ENCODE peak calls at places on chromosomes 3 and 15, in five cellular contexts. U, Y, I, X and S are unnamed samples.

GRCh38 chr3:31420311-31420710 is 112.4 kb upstream of the STT3B start:
- DNase-seq in Y (no peak), U (no peak), I (no peak), X (no peak), S (no peak)

GRCh38 chr3:80556728-80557127 is 788.9 kb upstream of the ROBO1 start:
- DNase-seq in Y (no peak), X (peak), U (no peak), I (no peak), S (no peak)

GRCh38 chr3:69085543-69086132 is 901 bp downstream of the ARL6IP5 start:
- DNase-seq in Y (peak), I (peak), X (peak), U (no peak), S (peak)

GRCh38 chr3:41318520-41318919 is 119.2 kb downstream of the CTNNB1 start:
- DNase-seq in Y (peak), U (peak), I (no peak), X (no peak), S (peak)

GRCh38 chr15:75843618-75844610 is 667 bp downstream of the UBE2Q2 start:
- DNase-seq in Y (peak), X (peak), U (peak), I (peak), S (peak)

GRCh38 chr3:124132813-124133212 is 140.9 kb upstream of the ROPN1 start:
- DNase-seq in U (no peak), I (no peak), X (no peak), Y (no peak), S (no peak)

GRCh38 chr3:12932347-12932746 is 91.0 kb upstream of the RPL32 start:
- DNase-seq in U (no peak), X (no peak), I (peak), Y (no peak), S (no peak)

GRCh38 chr3:99562138-99562537 is 76.3 kb upstream of the COL8A1 start:
- DNase-seq in U (no peak), Y (peak), X (peak), I (no peak), S (peak)

GRCh38 chr15:66698318-66698961 is 3.6 kb upstream of the SMAD6 start:
- DNase-seq in Y (peak), X (peak), I (peak), U (peak), S (peak)

GRCh38 chr3:17686613-17687012 is 55.8 kb downstream of the TBC1D5 start:
- DNase-seq in X (peak), I (no peak), Y (peak), U (no peak), S (peak)

GRCh38 chr3:88988906-88989305 is 118.5 kb upstream of the EPHA3 start:
- DNase-seq in I (no peak), U (no peak), X (no peak), Y (peak), S (no peak)

GRCh38 chr15:89662893-89663673 is 7.8 kb upstream of the KIF7 start:
- DNase-seq in I (peak), X (peak), U (peak), Y (peak), S (peak)

GRCh38 chr15:65612616-65612946 is 1.6 kb upstream of the INTS14 start:
- DNase-seq in X (peak), I (no peak), U (no peak), Y (peak), S (peak)

GRCh38 chr3:29291262-29291981 is 10.6 kb downstream of the RBMS3 start:
- DNase-seq in U (no peak), I (no peak), X (no peak), Y (no peak), S (no peak)

GRCh38 chr3:161500057-161500836 is 3.6 kb downstream of the OTOL1 start:
- DNase-seq in I (no peak), Y (peak), X (no peak), U (no peak), S (peak)

GRCh38 chr15:95875141-95875643 is 455.3 kb upstream of the NR2F2 start:
- DNase-seq in Y (peak), U (peak), I (peak), X (peak), S (no peak)

GRCh38 chr3:139935866-139936817 is 1.2 kb downstream of the CLSTN2 start:
- DNase-seq in U (peak), Y (no peak), X (peak), I (no peak), S (no peak)

GRCh38 chr3:11282250-11283125 is 10.3 kb downstream of the ATG7 start:
- DNase-seq in X (no peak), U (peak), Y (no peak), I (no peak), S (no peak)

GRCh38 chr15:38961886-38962285 is 397.3 kb upstream of the RASGRP1 start:
- DNase-seq in U (no peak), I (no peak), Y (no peak), X (no peak), S (no peak)

GRCh38 chr3:114928989-114929620 is 218.0 kb downstream of the ZBTB20 start:
- DNase-seq in I (no peak), Y (peak), X (peak), U (no peak), S (peak)

GRCh38 chr3:13579089-13579488 is 30.2 kb downstream of the FBLN2 start:
- DNase-seq in U (no peak), X (peak), I (no peak), Y (peak), S (no peak)

GRCh38 chr3:71546781-71547180 is 36.7 kb downstream of the FOXP1 start:
- DNase-seq in Y (no peak), U (no peak), X (no peak), I (no peak), S (no peak)

GRCh38 chr3:101009386-101009785 is 16.2 kb upstream of the ABI3BP start:
- DNase-seq in I (no peak), U (no peak), X (peak), Y (peak), S (peak)

GRCh38 chr3:30578479-30578878 is 27.9 kb upstream of the TGFBR2 start:
- DNase-seq in Y (peak), X (peak), I (peak), U (peak), S (peak)

GRCh38 chr15:43872416-43873020 is 45.7 kb downstream of the WDR76 start:
- DNase-seq in U (peak), Y (peak), X (peak), I (no peak), S (peak)

GRCh38 chr3:149584236-149584635 is 73.6 kb downstream of the WWTR1 start:
- DNase-seq in X (no peak), U (no peak), I (no peak), Y (no peak), S (no peak)

GRCh38 chr3:42290966-42291714 is 25.2 kb upstream of the CCK start:
- DNase-seq in Y (no peak), U (no peak), I (no peak), X (no peak), S (no peak)

GRCh38 chr3:4866841-4867240 is 112.4 kb upstream of the BHLHE40 start:
- DNase-seq in X (peak), Y (no peak), U (no peak), I (no peak), S (peak)

GRCh38 chr3:42014949-42015533 is 53.1 kb upstream of the ULK4 start:
- DNase-seq in U (peak), Y (peak), I (peak), X (no peak), S (no peak)